ENCODE peak calls at places on chromosomes 2 and 18, in six cellular contexts. I is AG04449; F is T-cell; R is stimulated activated CD4-positive, alpha-beta T cell treated with anti-CD3 and anti-CD28 coated beads, Interleukin-12 subunit alpha, Interleukin-12 subunit beta, amount 100 ng/mL, for 24 hours; Q is kidney glomerular epithelial cell; L is activated naive CD8-positive, alpha-beta T cell treated with anti-CD3 and anti-CD28 coated beads, Interleukin-2, amount 50 U/mL, for 24 hours. M is an unnamed sample.

GRCh38 chr2:10518470-10519060 is 70.4 kb upstream of the ODC1 start:
- DNase-seq in I (no peak), F (no peak), Q (no peak), L (no peak), R (no peak), M (no peak)

GRCh38 chr18:50791599-50792438 is 28.0 kb downstream of the MRO start:
- DNase-seq in R (no peak), Q (no peak), I (no peak), L (no peak), F (no peak), M (no peak)

GRCh38 chr2:161250864-161251436 is 57.3 kb upstream of the PSMD14 start:
- DNase-seq in F (no peak), Q (peak; percentile 65), L (no peak), R (no peak), I (no peak), M (peak; percentile 37)

GRCh38 chr2:170019060-170019805 is 158.7 kb upstream of the MYO3B start:
- DNase-seq in I (no peak), L (no peak), F (no peak), Q (no peak), R (no peak), M (no peak)

GRCh38 chr2:4214444-4215295 is 511.3 kb downstream of the DCDC2C start:
- DNase-seq in Q (no peak), R (no peak), L (no peak), I (no peak), F (no peak), M (no peak)

GRCh38 chr2:46338674-46339073 is 41.5 kb downstream of the EPAS1 start:
- DNase-seq in Q (no peak), L (no peak), F (no peak), R (no peak), I (no peak), M (no peak)

GRCh38 chr2:54984476-54984875 is 65.8 kb downstream of the RTN4 start:
- DNase-seq in F (no peak), I (no peak), R (no peak), Q (no peak), L (no peak), M (no peak)

GRCh38 chr2:189260361-189260761 is 80.8 kb upstream of the COL5A2 start:
- DNase-seq in F (no peak), R (no peak), L (no peak), Q (no peak), I (no peak), M (peak; percentile 78)

GRCh38 chr18:57438669-57439616 is 3.8 kb downstream of the ONECUT2 start:
- DNase-seq in L (peak; percentile 7), Q (no peak), R (no peak), I (no peak), F (no peak), M (no peak)

GRCh38 chr18:22311301-22311700 is 106.4 kb downstream of the CTAGE1 start:
- DNase-seq in I (no peak), R (no peak), Q (no peak), L (no peak), F (no peak), M (peak; percentile 83)

GRCh38 chr2:129732630-129733026 is 246.8 kb upstream of the RAB6C start:
- DNase-seq in L (no peak), R (no peak), Q (no peak), F (no peak), I (no peak), M (no peak)

GRCh38 chr2:167681234-167681633 is 566.2 kb downstream of the STK39 start:
- DNase-seq in Q (no peak), L (no peak), F (no peak), R (no peak), I (no peak), M (no peak)

GRCh38 chr2:45891719-45892118 is 240.2 kb downstream of the PRKCE start:
- DNase-seq in L (no peak), Q (no peak), R (no peak), I (no peak), F (no peak), M (no peak)

GRCh38 chr2:196513796-196514526 is 125.6 kb upstream of the CCDC150 start:
- DNase-seq in F (no peak), L (no peak), R (no peak), Q (no peak), I (no peak), M (no peak)

GRCh38 chr2:235162544-235163197 is 210.9 kb downstream of the SH3BP4 start:
- DNase-seq in I (no peak), R (no peak), Q (no peak), L (no peak), F (no peak), M (peak; percentile 3)

GRCh38 chr2:195395351-195395750 is 261.7 kb upstream of the SLC39A10 start:
- DNase-seq in R (no peak), Q (no peak), L (no peak), I (no peak), F (no peak), M (peak; percentile 42)

GRCh38 chr18:36530676-36531405 is 233.3 kb downstream of the FHOD3 start:
- DNase-seq in L (no peak), I (no peak), Q (no peak), R (no peak), F (no peak), M (no peak)

GRCh38 chr18:77984178-77984577 is 734.5 kb downstream of the GALR1 start:
- DNase-seq in I (no peak), Q (no peak), L (no peak), R (no peak), F (no peak), M (no peak)

GRCh38 chr2:100984892-100985307 is 17.2 kb upstream of the RPL31 start:
- DNase-seq in Q (peak; percentile 50), L (peak; percentile 80), I (no peak), F (peak; percentile 69), R (peak; percentile 63), M (peak; percentile 69)

GRCh38 chr2:66688951-66689350 is 254.0 kb downstream of the MEIS1 start:
- DNase-seq in R (no peak), F (no peak), Q (no peak), I (no peak), L (no peak), M (no peak)

GRCh38 chr2:42851740-42852250 is 59.4 kb upstream of the HAAO start:
- DNase-seq in F (no peak), I (no peak), Q (no peak), R (no peak), L (no peak), M (no peak)

GRCh38 chr2:10305254-10305635 is 2.5 kb downstream of the HPCAL1 start:
- DNase-seq in L (peak; percentile 60), Q (no peak), F (peak; percentile 40), I (no peak), R (peak; percentile 38), M (no peak)

GRCh38 chr2:192203876-192204275 is 9.1 kb upstream of the TMEFF2 start:
- DNase-seq in R (no peak), Q (no peak), L (no peak), F (no peak), I (no peak), M (peak; percentile 68)

GRCh38 chr2:109098251-109098920 is 30.6 kb upstream of the SH3RF3 start:
- DNase-seq in L (no peak), Q (no peak), I (no peak), F (no peak), R (no peak), M (peak; percentile 23)

GRCh38 chr18:31321719-31322118 is 3.8 kb downstream of the DSG1 start:
- DNase-seq in L (no peak), Q (no peak), I (no peak), R (no peak), F (no peak), M (no peak)

GRCh38 chr2:215218587-215219577 is 80.5 kb upstream of the ABCA12 start:
- DNase-seq in F (no peak), L (no peak), R (no peak), Q (peak; percentile 5), I (no peak), M (no peak)

GRCh38 chr18:40962784-40963183 is 992.2 kb upstream of the PIK3C3 start:
- DNase-seq in L (no peak), Q (no peak), R (no peak), I (no peak), F (no peak), M (peak; percentile 7)

GRCh38 chr2:12720752-12721151 is 4.0 kb downstream of the TRIB2 start:
- DNase-seq in Q (no peak), L (no peak), F (no peak), R (no peak), I (no peak), M (no peak)

GRCh38 chr2:102783506-102784189 is 21.8 kb downstream of the TMEM182 start:
- DNase-seq in R (no peak), I (no peak), L (no peak), Q (no peak), F (no peak), M (no peak)

GRCh38 chr2:58030789-58031188 is 15.8 kb upstream of the VRK2 start:
- DNase-seq in F (no peak), Q (no peak), I (no peak), R (no peak), L (no peak), M (peak; percentile 57)

GRCh38 chr2:188278388-188279092 is 13.1 kb upstream of the GULP1 start:
- DNase-seq in I (no peak), Q (no peak), L (no peak), R (no peak), F (no peak), M (no peak)

GRCh38 chr2:200158586-200159365 is 147.7 kb upstream of the SPATS2L start:
- DNase-seq in I (no peak), R (no peak), L (no peak), Q (no peak), F (no peak), M (no peak)

GRCh38 chr18:26002375-26002774 is 88.0 kb downstream of the SS18 start:
- DNase-seq in Q (no peak), I (no peak), R (no peak), F (no peak), L (no peak), M (peak; percentile 31)

GRCh38 chr2:28134262-28134812 is 243.8 kb downstream of the BABAM2 start:
- DNase-seq in I (no peak), L (no peak), F (no peak), Q (no peak), R (no peak), M (no peak)

GRCh38 chr2:240791821-240792657 is 28.0 kb downstream of the KIF1A start:
- DNase-seq in F (no peak), Q (no peak), L (no peak), I (no peak), R (no peak), M (no peak)

GRCh38 chr2:100877555-100877954 is 57.6 kb downstream of the NPAS2 start:
- DNase-seq in F (no peak), Q (peak; percentile 4), R (no peak), I (no peak), L (no peak), M (peak; percentile 63)

GRCh38 chr2:188787661-188788044 is 186.5 kb upstream of the COL3A1 start:
- DNase-seq in L (no peak), I (no peak), R (no peak), F (no peak), Q (peak; percentile 35), M (no peak)